ENCODE peak calls at places on chromosomes 2 and 18, in six cellular contexts. H is mucosa of descending colon, Y is psoas muscle, L is pancreas, Z is testis, X is osteoblast. N is an unnamed sample. For H3K4me1, the result is how much of the 10 kb centered on the place peaks cover.

GRCh38 chr2:71659868-71660518 is 206.6 kb downstream of the DYSF start:
- DNase-seq in L (no peak), X (peak), H (no peak), Y (no peak), Z (no peak), N (no peak)

GRCh38 chr18:23683671-23684070 is 5.6 kb upstream of the LAMA3 start:
- DNase-seq in X (peak), H (no peak), Y (no peak), Z (no peak), L (no peak), N (no peak)

GRCh38 chr18:21433436-21433835 is 167.1 kb downstream of the ESCO1 start:
- DNase-seq in L (no peak), Z (no peak), X (no peak), Y (no peak), H (no peak), N (no peak)

GRCh38 chr2:46549159-46549902 is 70.0 kb downstream of the TMEM247 start:
- DNase-seq in Z (no peak), H (no peak), X (peak), L (no peak), Y (no peak), N (no peak)

GRCh38 chr18:77061946-77062517 is 70.6 kb downstream of the MBP start:
- DNase-seq in L (no peak), H (no peak), Z (peak), Y (no peak), X (peak), N (no peak)

GRCh38 chr2:44793322-44793870 is 148.1 kb upstream of the SIX3 start:
- DNase-seq in L (no peak), H (no peak), Z (peak), Y (no peak), X (no peak), N (peak)

GRCh38 chr18:3604626-3605408 is 154.8 kb downstream of the TGIF1 start:
- DNase-seq in Z (no peak), X (no peak), Y (no peak), H (no peak), L (no peak), N (no peak)

GRCh38 chr2:146108993-146109392 is 1589.1 kb upstream of the ZEB2 start:
- DNase-seq in Y (no peak), L (no peak), H (no peak), Z (no peak), X (no peak), N (no peak)

GRCh38 chr2:98455494-98455976 is 10.9 kb downstream of the INPP4A start:
- DNase-seq in Y (no peak), X (no peak), H (no peak), Z (no peak), L (no peak), N (no peak)

GRCh38 chr2:95323347-95324155 is 26.4 kb downstream of the KCNIP3 start:
- DNase-seq in X (peak), Y (no peak), H (peak), Z (peak), L (peak), N (no peak)

GRCh38 chr18:59606193-59607175 is 90.7 kb downstream of the CCBE1 start:
- DNase-seq in X (peak), Y (no peak), H (no peak), Z (no peak), L (no peak), N (no peak)

GRCh38 chr2:39697480-39697879 is 31.8 kb downstream of the TMEM178A start:
- DNase-seq in X (no peak), Z (no peak), H (no peak), L (no peak), Y (peak), N (no peak)

GRCh38 chr2:217993817-217994459 is 8.9 kb downstream of the TNS1 start:
- DNase-seq in X (peak), Y (peak), Z (peak), H (peak), L (peak), N (peak)

GRCh38 chr2:30932850-30933249 is 125.6 kb upstream of the CAPN13 start:
- DNase-seq in L (no peak), Y (no peak), H (no peak), X (no peak), Z (no peak), N (no peak)

GRCh38 chr2:205721057-205721767 is 38.9 kb downstream of the NRP2 start:
- DNase-seq in H (no peak), Z (no peak), X (no peak), L (no peak), Y (no peak), N (peak)

GRCh38 chr2:1690056-1690775 is 54.1 kb downstream of the PXDN start:
- DNase-seq in L (no peak), X (peak), Y (no peak), H (no peak), Z (no peak), N (no peak)

GRCh38 chr2:64463784-64464183 is 9.8 kb downstream of the LGALSL start:
- DNase-seq in Z (no peak), H (no peak), X (peak), Y (peak), L (no peak), N (no peak)

GRCh38 chr18:44589709-44590108 is 91.0 kb upstream of the SETBP1 start:
- DNase-seq in Y (no peak), H (no peak), X (no peak), L (no peak), Z (no peak), N (no peak)

GRCh38 chr2:95292623-95293260 is 4.4 kb upstream of the KCNIP3 start:
- DNase-seq in Y (no peak), H (no peak), L (no peak), X (no peak), Z (no peak), N (no peak)

GRCh38 chr2:31297751-31298150 is 63.8 kb downstream of the EHD3 start:
- DNase-seq in X (no peak), Y (no peak), Z (no peak), L (no peak), H (no peak), N (no peak)

GRCh38 chr2:196125596-196125995 is 45.8 kb downstream of the STK17B start:
- DNase-seq in H (no peak), L (no peak), X (peak), Z (no peak), Y (no peak), N (no peak)

GRCh38 chr2:176174850-176175728 is 13.4 kb upstream of the HOXD1 start:
- DNase-seq in L (no peak), Y (no peak), X (peak), H (peak), Z (peak), N (peak)

GRCh38 chr18:36620801-36621200 is 208.0 kb downstream of the TPGS2 start:
- DNase-seq in Z (no peak), Y (no peak), L (no peak), X (no peak), H (no peak), N (no peak)

GRCh38 chr2:48733067-48733503 is 22.4 kb downstream of the LHCGR start:
- DNase-seq in X (no peak), L (no peak), Y (no peak), H (no peak), Z (no peak), N (no peak)

GRCh38 chr2:219386532-219387280 is 1.0 kb downstream of the DNPEP start:
- DNase-seq in L (no peak), H (no peak), Y (no peak), Z (no peak), X (peak), N (no peak)

GRCh38 chr18:63518178-63519012 is 23.8 kb upstream of the SERPINB12 start:
- DNase-seq in Y (no peak), X (no peak), L (peak), H (no peak), Z (peak), N (peak)

DNA sequence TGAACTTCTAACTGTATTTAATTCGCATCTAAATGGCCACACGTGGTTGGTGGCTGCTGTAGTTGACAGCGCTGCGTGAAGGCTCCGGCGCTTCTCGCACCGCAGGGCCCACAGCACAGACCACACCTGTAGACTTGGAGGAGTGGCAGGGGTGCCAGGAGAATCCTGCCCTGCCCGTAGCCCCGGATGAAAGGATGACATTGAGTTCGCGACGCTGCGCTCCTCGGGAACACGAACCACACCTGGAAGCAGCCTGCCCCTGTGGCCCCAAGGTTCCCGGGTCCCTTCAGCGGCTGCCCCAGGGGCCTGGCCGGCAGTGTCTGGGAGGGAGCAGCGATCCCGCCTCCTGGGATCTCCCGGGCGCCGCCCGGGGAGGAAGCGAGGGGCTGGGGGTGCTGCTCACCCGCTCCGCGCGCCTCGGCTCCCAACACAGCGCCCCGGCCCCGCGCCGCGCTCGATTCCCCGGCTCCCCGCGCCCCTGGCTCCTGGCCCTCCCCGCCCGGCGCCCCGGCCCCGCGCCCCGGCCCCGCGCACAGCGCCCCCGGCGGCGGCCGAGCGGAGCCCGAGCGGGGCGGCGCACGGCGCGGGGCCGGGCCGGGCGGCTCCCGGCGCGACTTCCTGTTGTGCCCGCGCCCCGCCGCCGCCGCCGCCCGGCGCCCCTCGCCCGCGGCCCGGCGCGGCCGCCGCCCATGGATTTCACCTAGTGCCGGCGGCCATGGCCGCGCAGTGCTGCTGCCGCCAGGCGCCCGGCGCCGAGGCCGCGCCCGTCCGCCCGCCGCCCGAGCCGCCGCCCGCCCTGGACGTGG is at the start of gene RNPEPL1:
- DNase-seq in Y (peak), X (peak), H (peak), L (peak), Z (peak), N (peak)
- TF ChIP-seq CTCF in Y (no peak), X (no peak), H (no peak), L (no peak), Z (no peak), N (no peak)

GRCh38 chr2:215830313-215830712 is 183.0 kb downstream of the MREG start:
- DNase-seq in Z (peak), X (peak), Y (peak), H (no peak), L (no peak), N (no peak)

GRCh38 chr2:215826838-215827441 is 186.4 kb downstream of the MREG start:
- DNase-seq in X (no peak), Y (no peak), L (no peak), Z (no peak), H (no peak), N (no peak)

GRCh38 chr2:215831296-215831913 is 181.9 kb downstream of the MREG start:
- DNase-seq in Y (peak), L (no peak), X (no peak), H (no peak), Z (peak), N (no peak)

GRCh38 chr2:215828528-215829184 is 184.7 kb downstream of the MREG start:
- DNase-seq in L (peak), X (no peak), Y (peak), H (peak), Z (peak), N (peak)

DNA sequence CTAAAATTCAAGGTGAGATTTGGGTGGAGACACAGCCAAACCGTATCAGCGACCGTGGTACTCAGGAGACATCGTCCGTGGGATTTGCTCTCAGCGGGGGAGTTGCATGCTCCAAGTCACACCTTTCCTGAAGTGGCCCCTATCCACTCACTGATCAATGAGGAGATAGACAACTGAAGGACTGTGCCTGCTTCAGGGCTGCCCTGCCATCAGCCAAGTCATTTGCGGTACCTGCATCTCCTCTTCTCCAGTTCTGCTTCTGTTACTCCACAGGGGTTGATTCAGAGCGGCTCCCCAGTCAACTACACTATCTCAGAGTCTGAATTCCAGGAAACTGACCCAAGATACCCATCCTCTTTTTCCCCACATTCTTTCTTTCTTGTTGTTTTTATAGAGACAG is 184.1 kb downstream of the MREG start:
- DNase-seq in Y (no peak), H (no peak), X (no peak), L (no peak), Z (no peak), N (no peak)
- H3K4me1 ChIP-seq in Y (under half), H (under half), X (under half), L (under half), Z (under half), N (under half)

GRCh38 chr18:58263733-58264469 is 219.9 kb downstream of the NEDD4L start:
- DNase-seq in L (no peak), H (no peak), Z (no peak), X (no peak), Y (no peak), N (no peak)
- H3K4me3 ChIP-seq in L (no peak), H (no peak), Z (no peak), X (peak), Y (peak), N (no peak)

DNA sequence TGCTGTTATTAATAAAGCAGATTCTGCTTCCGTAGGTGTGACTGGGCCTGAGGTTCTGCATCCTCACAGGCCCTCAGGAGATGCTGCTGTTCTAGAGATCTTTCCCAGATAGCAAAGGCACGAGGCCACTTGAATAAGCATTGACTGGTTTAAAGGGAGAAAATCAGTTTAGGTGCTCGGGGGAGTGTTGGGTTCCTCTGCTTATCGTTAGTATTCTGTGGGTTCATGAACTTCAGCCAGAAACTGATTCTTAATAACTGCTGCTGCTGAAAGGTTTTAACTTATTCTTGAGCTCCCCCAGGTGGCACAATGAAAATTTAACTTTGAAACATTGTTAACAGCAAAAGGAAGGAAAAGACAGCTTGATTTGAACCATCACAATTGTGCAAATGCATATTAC is 56.9 kb downstream of the ITGA6 start:
- DNase-seq in L (no peak), Z (no peak), X (no peak), Y (no peak), H (no peak), N (no peak)
- TF ChIP-seq CTCF in L (no peak), Z (peak), X (peak), Y (peak), H (no peak), N (peak)

DNA sequence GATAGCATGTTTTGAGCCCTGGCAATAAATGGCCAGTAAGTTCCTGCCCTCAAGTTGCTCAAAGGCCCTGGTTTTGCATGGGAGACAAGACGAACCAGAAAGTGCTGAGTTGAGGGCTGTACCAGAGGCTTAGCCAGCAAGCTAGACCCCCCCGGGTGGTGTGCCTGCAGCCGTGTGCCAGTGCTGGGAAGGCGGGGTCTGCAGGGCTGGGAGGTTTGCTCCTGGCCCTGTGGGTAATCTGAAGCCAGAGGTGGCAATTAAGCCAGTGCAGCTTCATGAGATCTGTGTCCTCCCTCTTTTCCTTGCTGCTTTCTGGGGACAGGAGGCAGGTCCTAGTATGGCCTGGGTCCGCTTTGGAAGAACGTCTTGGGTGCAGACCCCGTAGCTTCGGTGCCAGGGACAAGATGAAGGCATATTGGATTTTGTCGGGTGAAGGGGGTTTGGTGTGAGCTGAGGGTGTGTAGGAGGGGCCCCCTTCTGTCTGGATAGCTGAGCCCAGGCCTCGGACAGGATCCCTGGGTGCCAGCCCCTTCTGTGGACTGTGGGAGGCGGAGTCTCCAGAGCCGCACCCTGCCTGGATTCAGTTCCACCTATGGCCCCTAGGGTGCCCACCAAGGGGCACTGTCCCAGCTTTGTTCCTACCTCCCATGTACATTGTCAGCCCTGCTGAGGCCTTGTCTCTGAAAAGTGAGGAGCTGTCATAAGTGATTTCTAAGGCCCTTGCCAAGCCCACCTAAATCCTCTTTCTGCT is 15.6 kb downstream of the ATOH8 start:
- DNase-seq in H (no peak), Z (no peak), L (peak), X (peak), Y (peak), N (peak)
- H3K4me1 ChIP-seq in H (under half), Z (under half), L (under half), X (half or more), Y (half or more), N (half or more)

GRCh38 chr2:236164983-236165301 is 3.2 kb downstream of the GBX2 start:
- DNase-seq in X (peak), Z (no peak), L (no peak), Y (no peak), H (no peak), N (no peak)
- H3K4me3 ChIP-seq in X (no peak), Z (no peak), L (no peak), Y (peak), H (no peak), N (no peak)

GRCh38 chr2:26563686-26564085 is 77.5 kb downstream of the CIB4 start:
- DNase-seq in Z (no peak), H (no peak), L (no peak), X (peak), Y (no peak), N (no peak)

GRCh38 chr2:26561376-26561775 is 79.8 kb downstream of the CIB4 start:
- DNase-seq in Z (no peak), H (no peak), Y (no peak), X (peak), L (no peak), N (no peak)

GRCh38 chr2:26560892-26561291 is 80.3 kb downstream of the CIB4 start:
- DNase-seq in Y (no peak), Z (no peak), L (no peak), H (no peak), X (peak), N (no peak)

GRCh38 chr2:26562811-26563645 is 78.1 kb downstream of the CIB4 start:
- DNase-seq in H (peak), Y (no peak), Z (peak), L (peak), X (peak), N (no peak)

DNA sequence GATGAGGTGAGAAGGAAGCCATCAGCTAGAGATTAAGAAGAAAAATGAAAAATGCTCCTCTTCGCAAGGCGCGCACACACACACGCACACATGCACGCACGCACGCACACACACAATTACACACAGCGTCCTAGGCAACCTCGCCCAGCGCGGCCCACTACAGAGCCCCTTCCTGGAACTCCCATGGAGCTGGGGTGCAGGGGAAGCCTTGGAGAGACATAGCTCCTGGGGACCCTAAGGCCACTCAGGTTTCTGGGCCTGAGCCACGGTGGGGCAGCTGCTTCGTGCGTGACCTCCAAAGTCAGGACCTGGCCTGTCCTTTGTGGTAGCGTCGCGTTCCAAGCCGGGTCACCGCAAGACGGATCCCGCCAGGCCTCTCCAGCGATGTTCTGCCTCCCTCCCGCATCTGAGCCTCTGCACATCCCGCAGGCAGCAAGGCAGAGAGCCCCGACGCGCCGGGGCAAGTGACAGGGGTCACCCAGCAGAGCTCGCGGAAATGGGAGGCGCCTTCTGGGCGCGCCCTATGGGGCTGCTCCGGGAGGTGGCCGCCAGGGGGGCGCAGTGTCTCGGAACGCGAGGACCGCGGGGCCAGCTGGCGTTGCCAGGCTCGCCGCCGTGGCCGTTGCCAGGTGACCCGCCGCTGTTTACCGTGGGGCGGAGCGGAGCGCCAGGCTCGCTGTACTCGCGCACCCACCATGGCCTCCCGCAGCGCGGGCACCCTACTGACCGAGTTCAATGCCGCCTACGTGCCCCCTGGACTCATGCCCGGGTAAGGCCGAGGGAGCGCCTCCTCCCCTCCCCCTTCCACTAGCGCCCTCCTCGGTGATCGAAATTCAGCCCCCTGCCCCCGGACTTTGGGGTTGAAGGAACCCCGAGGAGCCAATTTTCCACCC is 79.0 kb downstream of the CIB4 start:
- DNase-seq in Z (peak), L (peak), H (peak), Y (peak), X (peak), N (peak)
- TF ChIP-seq CTCF in Z (peak), L (no peak), H (no peak), Y (peak), X (peak), N (peak)

DNA sequence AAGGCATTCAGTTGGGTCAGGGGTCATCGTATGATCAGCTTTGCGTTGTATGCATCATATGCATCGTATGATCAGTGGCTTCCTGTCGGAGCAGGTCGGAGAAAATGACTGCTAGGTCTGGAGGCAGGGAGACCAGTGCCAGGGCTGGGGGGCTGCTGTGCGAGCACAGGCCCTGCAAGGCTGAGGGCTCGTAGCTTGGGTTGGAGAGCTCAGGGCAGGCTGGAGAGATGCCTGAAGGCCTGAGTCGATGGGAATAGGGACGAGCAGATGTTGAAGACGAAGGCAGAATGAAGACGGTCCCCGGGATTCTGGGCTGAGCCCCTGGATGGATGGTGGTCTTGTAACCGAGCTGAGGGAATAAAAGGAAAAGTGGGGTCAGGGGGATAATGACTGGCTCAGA is 25.3 kb upstream of the ACKR3 start:
- DNase-seq in L (no peak), X (no peak), Y (no peak), Z (no peak), H (no peak), N (no peak)
- H3K4me1 ChIP-seq in L (under half), X (under half), Y (under half), Z (under half), H (under half), N (under half)

N was measured in BE2C.